ENCODE peak calls at places on chromosomes 4 and X, in ten cellular contexts. O is left ventricle myocardium inferior, K is heart left ventricle, G is NB4, Q is Calu3, X is progenitor cell of endocrine pancreas, R is upper lobe of right lung, I is B cell, Z is fibroblast of lung, F is GM12864. T is an unnamed sample.

GRCh38 chrX:112865464-112866025 is 24.9 kb upstream of the AMOT start:
- DNase-seq in Z (peak; percentile 9), Q (no peak), F (no peak), K (no peak), R (no peak), I (no peak), X (no peak), O (no peak), G (no peak), T (no peak)

GRCh38 chr4:112410364-112410763 is 105.6 kb downstream of the NEUROG2 start:
- DNase-seq in G (no peak), F (no peak), Q (no peak), O (no peak), R (no peak), Z (no peak), X (no peak), I (no peak), K (no peak), T (no peak)

GRCh38 chrX:15301924-15302323 is 13.5 kb downstream of the ASB11 start:
- DNase-seq in K (peak; percentile 63), I (no peak), O (peak; percentile 28), F (no peak), Q (peak; percentile 19), X (no peak), G (peak; percentile 54), Z (peak; percentile 46), R (peak; percentile 78), T (no peak)

GRCh38 chrX:102959471-102959870 is 22.4 kb downstream of the RAB40AL start:
- DNase-seq in Q (no peak), X (no peak), G (no peak), Z (peak; percentile 26), O (no peak), F (no peak), I (no peak), K (no peak), R (no peak), T (no peak)

GRCh38 chr4:957231-957580 is 16.2 kb downstream of the DGKQ start:
- DNase-seq in K (no peak), G (no peak), X (no peak), Z (no peak), F (no peak), R (peak; percentile 61), Q (no peak), O (no peak), I (peak; percentile 33), T (no peak)

GRCh38 chr4:57220734-57221133 is 110.5 kb upstream of the IGFBP7 start:
- DNase-seq in Q (no peak), G (no peak), F (no peak), X (no peak), K (no peak), I (no peak), R (no peak), O (no peak), Z (no peak), T (no peak)

GRCh38 chr4:82787342-82787741 is 11.3 kb downstream of the SCD5 start:
- DNase-seq in Z (no peak), R (no peak), K (no peak), X (no peak), Q (no peak), G (no peak), O (no peak), I (no peak), F (no peak), T (no peak)

GRCh38 chrX:1205681-1206611 is 6.5 kb downstream of the CRLF2 start:
- DNase-seq in G (peak; percentile 56), F (no peak), I (peak; percentile 51), Q (peak; percentile 22), O (no peak), X (no peak), K (no peak), R (no peak), Z (peak; percentile 57), T (no peak)

GRCh38 chr4:6378493-6379445 is 93.6 kb downstream of the PPP2R2C start:
- DNase-seq in O (peak; percentile 6), X (no peak), I (no peak), Z (no peak), Q (no peak), R (no peak), K (no peak), G (no peak), F (no peak), T (no peak)

GRCh38 chr4:37971202-37971601 is 11.0 kb downstream of the PTTG2 start:
- DNase-seq in F (no peak), Z (no peak), G (no peak), R (no peak), O (no peak), X (no peak), Q (no peak), I (no peak), K (no peak), T (no peak)

GRCh38 chrX:21745756-21746155 is 12.2 kb downstream of the SMPX start:
- DNase-seq in I (no peak), Q (peak; percentile 53), O (no peak), K (peak; percentile 26), G (peak; percentile 30), R (no peak), X (no peak), Z (peak; percentile 40), F (no peak), T (peak; percentile 11)

GRCh38 chr4:162497564-162498167 is 333.9 kb upstream of the FSTL5 start:
- DNase-seq in Z (peak; percentile 63), O (no peak), K (no peak), F (peak; percentile 2), X (no peak), I (peak; percentile 21), G (peak; percentile 59), R (no peak), Q (no peak), T (peak; percentile 33)
- TF ChIP-seq CTCF in Z (peak; percentile 79), O (peak; percentile 89), K (peak; percentile 76), F (peak; percentile 60), X (peak; percentile 91), I (peak; percentile 93), G (peak; percentile 43), R (peak; percentile 77), Q (peak; percentile 61), T (peak; percentile 62)

DNA sequence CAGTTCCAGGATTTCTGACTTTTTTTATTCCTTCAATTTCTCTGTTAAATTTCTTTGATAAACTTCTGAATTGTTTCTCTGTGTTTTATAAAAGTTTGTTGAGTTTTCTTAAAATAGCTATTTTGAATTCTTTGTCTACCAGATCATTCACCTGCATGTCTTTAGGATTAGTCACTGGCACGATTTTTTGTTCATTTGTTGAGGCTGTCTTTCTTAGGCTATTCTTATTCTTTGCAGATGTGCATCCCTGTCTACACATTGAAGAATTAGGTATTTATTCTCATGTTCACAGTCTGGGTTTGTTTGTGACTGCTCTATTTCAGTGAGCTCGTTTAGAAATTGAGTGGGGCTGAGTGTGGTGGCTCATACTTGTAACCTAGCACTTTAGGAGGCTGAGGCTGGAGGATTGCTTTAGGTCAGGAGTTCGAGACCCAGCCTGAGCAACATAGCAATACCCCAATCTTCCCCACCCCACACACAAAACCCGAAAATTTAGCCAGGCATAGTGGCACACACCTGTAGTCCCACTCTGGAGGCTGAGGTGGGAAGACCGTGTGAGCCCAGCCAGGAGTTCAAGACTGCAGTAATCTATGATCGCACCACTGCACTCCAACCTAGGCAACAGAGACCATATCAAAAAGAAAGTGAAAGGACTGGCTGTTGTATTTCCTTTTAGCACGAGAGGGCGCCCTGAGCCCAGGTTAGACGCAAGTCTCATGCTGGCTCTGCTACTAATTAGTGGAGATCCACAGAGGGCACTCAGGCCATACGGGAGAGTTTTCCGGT is 42.0 kb downstream of the F8 start:
- DNase-seq in O (peak; percentile 59), Z (peak; percentile 69), I (peak; percentile 45), R (peak; percentile 64), X (peak; percentile 39), Q (peak; percentile 78), F (peak; percentile 37), G (peak; percentile 79), K (peak; percentile 72), T (peak; percentile 61)
- TF ChIP-seq CTCF in O (peak; percentile 73), Z (peak; percentile 56), I (peak; percentile 72), R (peak; percentile 66), X (peak; percentile 69), Q (peak; percentile 57), F (peak; percentile 66), G (peak; percentile 40), K (peak; percentile 63), T (peak; percentile 64)

DNA sequence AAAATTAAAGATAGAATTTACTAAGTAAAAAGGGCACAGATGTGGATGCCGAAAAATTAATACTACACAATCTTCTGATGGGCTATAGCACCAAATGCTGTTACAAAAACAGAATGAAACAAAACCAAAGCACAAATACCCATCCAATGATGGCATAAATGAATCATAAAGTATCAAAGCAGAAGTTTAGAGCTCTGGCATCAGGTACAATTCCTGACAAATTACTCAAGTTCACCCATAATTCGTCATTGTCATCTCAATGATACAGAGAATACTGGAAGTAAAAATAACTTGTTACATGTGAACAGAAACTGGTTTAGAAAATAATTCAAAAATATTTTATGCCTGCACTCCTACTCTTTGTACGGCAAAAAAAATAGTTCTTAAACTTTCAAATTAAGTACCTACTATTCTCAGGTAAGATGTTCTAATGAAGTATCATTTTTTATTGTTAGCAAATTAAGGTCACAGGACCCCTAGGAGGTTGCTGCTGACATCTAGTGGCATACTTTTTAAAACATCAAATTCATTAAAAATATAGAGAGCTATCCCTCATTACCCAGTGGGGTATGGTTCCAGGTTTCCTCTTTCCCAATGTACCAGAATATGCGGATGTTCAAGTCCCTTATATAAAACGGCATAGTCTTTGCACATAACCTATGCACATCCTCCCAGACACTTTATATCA is 126.1 kb downstream of the INPP4B start:
- DNase-seq in O (no peak), F (no peak), K (no peak), R (no peak), Q (no peak), G (peak; percentile 9), Z (peak; percentile 48), X (no peak), I (no peak), T (peak; percentile 15)
- TF ChIP-seq CTCF in O (peak; percentile 63), F (peak; percentile 28), K (peak; percentile 54), R (peak; percentile 47), Q (no peak), G (no peak), Z (peak; percentile 45), X (peak; percentile 58), I (no peak), T (no peak)

DNA sequence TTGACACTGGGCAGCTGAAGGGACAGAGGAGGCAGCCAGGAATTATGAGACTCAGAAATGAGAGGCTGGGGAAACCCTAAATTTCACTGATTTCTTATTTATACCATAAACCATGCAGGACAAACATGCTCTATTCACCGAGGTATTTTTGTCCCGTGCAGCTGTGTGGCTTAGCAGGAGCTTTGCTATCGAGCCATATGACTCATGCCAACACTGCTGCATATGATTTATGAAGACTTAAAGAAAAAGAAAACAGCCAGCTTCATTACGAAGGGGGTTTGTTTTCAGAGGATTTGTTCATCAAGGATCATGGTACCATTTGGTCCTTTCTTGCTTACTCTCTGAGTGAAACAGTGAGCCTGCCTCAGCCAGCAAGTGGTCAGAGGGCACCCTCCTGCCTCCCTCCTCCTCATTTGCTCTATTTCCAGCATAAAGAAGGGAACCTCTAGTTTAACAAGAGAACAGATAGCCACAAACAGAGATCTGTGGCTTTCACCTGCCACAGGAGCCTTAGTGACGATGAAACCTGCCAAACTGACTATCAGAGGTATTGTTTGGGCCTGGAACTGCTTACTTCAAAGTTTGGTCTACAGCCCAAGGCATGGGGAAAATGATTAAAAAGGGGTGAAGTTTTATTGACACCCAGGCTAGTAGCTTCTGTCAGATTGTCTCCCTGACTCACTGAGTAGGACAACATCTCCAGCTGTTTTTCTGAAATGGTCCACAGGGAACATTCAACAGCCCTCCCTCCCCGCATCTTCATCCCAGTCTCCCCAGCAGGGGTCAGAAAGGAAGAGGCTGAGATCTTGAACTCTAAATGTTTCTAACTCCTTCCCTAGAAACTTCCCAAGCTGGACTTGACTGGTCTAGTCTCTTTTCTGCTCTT is 80.1 kb upstream of the MAML3 start:
- DNase-seq in O (no peak), Z (peak; percentile 91), F (no peak), K (no peak), G (no peak), R (no peak), X (no peak), I (no peak), Q (no peak), T (no peak)
- TF ChIP-seq CTCF in O (no peak), Z (no peak), F (no peak), K (no peak), G (no peak), R (no peak), X (no peak), I (no peak), Q (no peak), T (no peak)

T was measured in GM10248.